ENCODE peak calls at places on chromosome 3, in five cellular contexts. L, E, B, O and T are unnamed samples.

GRCh38 chr3:49276475-49277356 is at the start of gene C3orf62:
- DNase-seq in L (peak), E (peak), B (peak), O (peak), T (no peak)

GRCh38 chr3:132445812-132446211 is 28.5 kb downstream of the DNAJC13 start:
- DNase-seq in L (no peak), E (no peak), B (no peak), O (no peak), T (peak)

GRCh38 chr3:22373182-22373581 is 622.2 kb upstream of the ZNF385D start:
- DNase-seq in L (no peak), E (no peak), B (no peak), O (no peak), T (no peak)

GRCh38 chr3:147393261-147393964 is 12.9 kb downstream of the ZIC4 start:
- DNase-seq in L (no peak), E (no peak), B (no peak), O (no peak), T (no peak)

GRCh38 chr3:143171141-143171651 is 51.6 kb downstream of the CHST2 start:
- DNase-seq in L (no peak), E (no peak), B (no peak), O (no peak), T (peak)

GRCh38 chr3:22269827-22270226 is 518.8 kb upstream of the ZNF385D start:
- DNase-seq in L (no peak), E (no peak), B (no peak), O (no peak), T (no peak)

GRCh38 chr3:63128380-63128779 is 149.7 kb upstream of the SYNPR start:
- DNase-seq in L (no peak), E (no peak), B (no peak), O (no peak), T (no peak)

GRCh38 chr3:124847863-124848262 is 39.3 kb downstream of the ITGB5 start:
- DNase-seq in L (no peak), E (no peak), B (no peak), O (no peak), T (no peak)

GRCh38 chr3:119527731-119528130 is 29.4 kb downstream of the TIMMDC1 start:
- DNase-seq in L (no peak), E (no peak), B (no peak), O (no peak), T (no peak)

GRCh38 chr3:197518794-197519451 is 36.8 kb downstream of the BDH1 start:
- DNase-seq in L (no peak), E (no peak), B (no peak), O (no peak), T (no peak)

GRCh38 chr3:169454823-169455222 is 208.7 kb downstream of the MECOM start:
- DNase-seq in L (no peak), E (no peak), B (no peak), O (no peak), T (no peak)

GRCh38 chr3:46965151-46965550 is 11.4 kb downstream of the CCDC12 start:
- DNase-seq in L (no peak), E (no peak), B (no peak), O (peak), T (no peak)

GRCh38 chr3:8970971-8971589 is 7.8 kb upstream of the RAD18 start:
- DNase-seq in L (peak), E (no peak), B (peak), O (no peak), T (no peak)
- TF ChIP-seq CTCF in L (peak), E (peak), B (peak), O (peak), T (peak)

DNA sequence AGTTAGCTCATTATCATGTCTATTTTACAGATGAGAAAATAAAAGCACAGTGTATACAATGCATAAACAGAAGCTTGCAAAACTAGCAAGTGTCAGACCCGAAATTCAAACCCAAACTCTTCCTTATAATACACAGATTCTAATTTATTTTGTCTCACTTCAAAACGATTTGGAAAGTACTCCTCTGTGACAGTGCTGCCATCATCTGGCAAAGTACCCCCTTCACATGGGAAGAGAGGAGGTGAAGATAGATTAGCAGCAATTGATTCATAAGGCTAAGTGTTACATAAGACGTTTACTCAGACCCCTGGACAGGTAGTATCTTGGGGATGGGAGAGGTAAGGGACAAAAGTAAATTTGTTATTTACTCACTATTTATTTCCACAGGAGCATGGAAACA is 744.0 kb upstream of the SGO1 start:
- DNase-seq in L (no peak), E (no peak), B (no peak), O (no peak), T (no peak)
- TF ChIP-seq CTCF in L (peak), E (no peak), B (no peak), O (no peak), T (peak)

GRCh38 chr3:195899701-195900425 is 8.5 kb downstream of the TNK2 start:
- DNase-seq in L (no peak), E (no peak), B (no peak), O (no peak), T (no peak)

GRCh38 chr3:195896361-195897080 is 11.8 kb downstream of the TNK2 start:
- DNase-seq in L (no peak), E (peak), B (no peak), O (no peak), T (no peak)

GRCh38 chr3:195897081-195897852 is 11.1 kb downstream of the TNK2 start:
- DNase-seq in L (no peak), E (peak), B (no peak), O (peak), T (no peak)

GRCh38 chr3:195895900-195896360 is 12.4 kb downstream of the TNK2 start:
- DNase-seq in L (no peak), E (peak), B (peak), O (peak), T (no peak)

DNA sequence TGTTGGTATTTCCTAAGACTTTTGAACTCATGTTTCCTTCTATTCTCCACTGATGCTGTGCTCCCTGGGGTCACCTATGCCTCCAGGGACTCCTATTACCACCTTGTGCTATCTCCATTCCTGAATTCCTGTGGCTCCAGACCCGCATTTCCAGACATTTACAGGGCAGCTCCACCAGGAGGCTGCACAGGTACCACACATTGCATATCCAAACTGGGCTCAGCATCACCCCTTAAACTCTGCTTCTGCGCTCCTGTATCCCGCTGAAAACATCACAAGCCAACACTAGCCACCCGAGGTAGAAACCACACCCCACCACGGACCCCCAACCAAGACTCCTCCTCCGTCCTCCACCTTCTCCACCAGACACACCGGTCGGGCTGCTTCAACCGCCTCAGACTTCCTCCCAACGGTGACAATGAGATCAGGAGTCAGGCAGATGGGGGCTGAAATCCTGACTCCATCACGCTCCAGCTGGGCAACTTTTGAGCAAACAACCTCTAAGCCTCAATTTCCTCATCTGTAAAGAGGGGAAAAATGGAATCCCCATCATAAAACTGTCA is 10.4 kb downstream of the TNK2 start:
- DNase-seq in L (no peak), E (no peak), B (no peak), O (no peak), T (no peak)
- TF ChIP-seq CTCF in L (peak), E (no peak), B (no peak), O (no peak), T (no peak)

DNA sequence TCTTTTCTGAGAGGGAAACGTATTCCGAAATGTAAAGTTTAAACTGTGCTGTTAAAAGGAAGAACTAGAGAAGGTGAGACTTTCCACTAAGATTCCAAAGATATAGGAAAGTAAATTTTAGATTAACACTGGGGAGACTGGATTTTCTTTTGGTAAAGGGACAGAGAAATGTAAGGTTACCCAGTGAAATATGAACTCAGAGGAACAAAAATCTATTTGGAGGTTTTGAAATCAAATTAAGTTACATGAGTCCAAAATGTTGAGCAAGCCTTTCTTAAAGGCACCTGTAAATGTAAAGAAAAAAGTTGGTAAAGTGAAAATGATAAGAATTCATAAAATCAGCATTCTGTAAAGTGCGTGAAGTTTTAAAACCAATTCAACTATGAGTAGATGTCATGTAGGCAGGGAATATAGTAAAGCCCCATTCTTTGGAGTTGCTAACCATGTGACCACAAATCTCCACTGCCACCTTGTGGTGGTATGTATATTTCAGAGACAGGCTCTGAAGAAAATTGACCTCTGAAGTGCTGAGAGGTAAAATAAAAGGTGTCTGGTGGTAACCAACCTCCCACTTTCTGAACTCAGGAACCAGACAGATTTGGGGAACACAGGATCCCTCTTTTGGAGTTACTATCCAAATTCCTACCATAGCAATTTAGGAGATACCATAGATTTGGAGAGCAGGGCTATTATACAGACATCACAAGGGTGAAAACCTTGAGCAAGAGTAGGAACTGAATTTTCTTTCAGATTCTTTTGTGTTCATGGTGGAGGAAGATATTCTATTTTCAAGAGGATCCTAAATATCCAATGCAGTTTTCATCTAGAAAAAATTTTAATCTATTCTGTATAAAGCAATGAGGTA is 215.3 kb downstream of the ROBO2 start:
- DNase-seq in L (peak), E (no peak), B (no peak), O (no peak), T (no peak)
- TF ChIP-seq CTCF in L (peak), E (peak), B (no peak), O (peak), T (peak)